ENCODE peak calls at places on chromosomes 13 and 19, in four cellular contexts. K is WERI-Rb-1; O is H54; G is activated naive CD4-positive, alpha-beta T cell treated with Interleukin-2 at 50 U/mL for 16 hours. F is an unnamed sample.

GRCh38 chr19:7159105-7159933 is 89.8 kb downstream of the ZNF557 start:
- DNase-seq in O (peak), K (no peak), G (no peak), F (no peak)

GRCh38 chr19:55210120-55210493 is 806 bp upstream of the PTPRH start:
- DNase-seq in O (peak), K (no peak), G (no peak), F (no peak)

GRCh38 chr19:4909172-4909896 is at the start of gene UHRF1:
- DNase-seq in O (peak), K (peak), G (peak), F (no peak)

GRCh38 chr13:55516610-55517009 is 1624.1 kb upstream of the PRR20A start:
- DNase-seq in O (no peak), K (no peak), G (no peak), F (no peak)

GRCh38 chr13:19860884-19861655 is 2.4 kb downstream of the ZMYM5 start:
- DNase-seq in G (no peak), K (no peak), O (no peak), F (no peak)

GRCh38 chr19:5669212-5669611 is 11.1 kb downstream of the MICOS13 start:
- DNase-seq in O (no peak), K (no peak), G (no peak), F (no peak)

GRCh38 chr19:35142531-35143230 is 374 bp upstream of the FXYD7 start:
- DNase-seq in G (peak), K (peak), O (no peak), F (peak)

GRCh38 chr19:31283701-31284100 is 65.5 kb downstream of the TSHZ3 start:
- DNase-seq in G (no peak), O (no peak), K (no peak), F (no peak)

GRCh38 chr19:33997690-33998089 is 174.6 kb upstream of the LSM14A start:
- DNase-seq in G (no peak), O (no peak), K (no peak), F (no peak)

GRCh38 chr13:30222253-30222652 is 85.1 kb downstream of the KATNAL1 start:
- DNase-seq in K (no peak), G (no peak), O (no peak), F (no peak)

GRCh38 chr19:1470864-1471513 is 8.0 kb downstream of the C19orf25 start:
- DNase-seq in K (peak), G (no peak), O (no peak), F (no peak)

GRCh38 chr19:10478903-10479384 is 24.2 kb downstream of the KEAP1 start:
- DNase-seq in K (peak), O (peak), G (peak), F (peak)

GRCh38 chr13:102141625-102142472 is 260.0 kb downstream of the FGF14 start:
- DNase-seq in O (no peak), K (no peak), G (no peak), F (no peak)

GRCh38 chr13:46858776-46859175 is 38.1 kb downstream of the HTR2A start:
- DNase-seq in G (no peak), O (no peak), K (no peak), F (no peak)

GRCh38 chr19:50969413-50969760 is at the start of gene KLK6:
- DNase-seq in O (no peak), G (no peak), K (no peak), F (no peak)

GRCh38 chr19:46728693-46729339 is 11.9 kb upstream of the PRKD2 start:
- DNase-seq in O (no peak), G (peak), K (peak), F (peak)

GRCh38 chr13:61370520-61370919 is 45.1 kb downstream of the PCDH20 start:
- DNase-seq in G (no peak), K (no peak), O (no peak), F (no peak)

GRCh38 chr19:37986048-37986750 is 79.2 kb downstream of the SIPA1L3 start:
- DNase-seq in O (no peak), K (no peak), G (no peak), F (no peak)

GRCh38 chr13:37179646-37180045 is 74.2 kb upstream of the CSNK1A1L start:
- DNase-seq in O (no peak), G (no peak), K (no peak), F (no peak)

GRCh38 chr19:281156-281853 is 9.9 kb downstream of the PLPP2 start:
- DNase-seq in K (no peak), G (no peak), O (no peak), F (no peak)

GRCh38 chr19:48807590-48808308 is 3.1 kb downstream of the BCAT2 start:
- DNase-seq in G (no peak), O (no peak), K (peak), F (no peak)

GRCh38 chr13:91368676-91369425 is 21.4 kb downstream of the MIR17HG start:
- DNase-seq in G (no peak), K (no peak), O (no peak), F (no peak)

GRCh38 chr19:49840736-49841249 is 10.2 kb upstream of the PTOV1 start:
- DNase-seq in K (no peak), G (no peak), O (no peak), F (no peak)

GRCh38 chr19:48290923-48291700 is 21.2 kb downstream of the ZNF114 start:
- DNase-seq in G (peak), O (peak), K (peak), F (peak)

GRCh38 chr19:48539503-48540096 is 12.4 kb upstream of the SULT2B1 start:
- DNase-seq in K (no peak), G (no peak), O (no peak), F (no peak)

F was measured in naive thymus-derived CD4-positive, alpha-beta T cell.